ENCODE peak calls at places on chromosomes 7 and 10, in eight cellular contexts. Q, U, D, S, O, K, V and N are unnamed samples.

GRCh38 chr7:111528331-111528730 is 34.0 kb downstream of the IMMP2L start:
- DNase-seq in K (no peak), U (no peak), V (no peak), O (no peak), S (no peak), D (no peak), Q (no peak), N (no peak)

GRCh38 chr7:36796850-36797618 is 72.7 kb upstream of the AOAH start:
- DNase-seq in S (no peak), K (peak), V (no peak), U (no peak), Q (no peak), O (no peak), D (no peak), N (peak)

GRCh38 chr7:42145539-42145938 is 91.5 kb downstream of the GLI3 start:
- DNase-seq in Q (no peak), D (no peak), V (no peak), U (no peak), O (no peak), S (no peak), K (no peak), N (no peak)

GRCh38 chr7:130366561-130366960 is 13.7 kb upstream of the CPA1 start:
- DNase-seq in U (no peak), D (peak), S (no peak), Q (no peak), V (no peak), O (no peak), K (no peak), N (no peak)

GRCh38 chr7:129684777-129685176 is 73.3 kb downstream of the NRF1 start:
- DNase-seq in V (no peak), O (no peak), K (no peak), U (no peak), S (no peak), D (no peak), Q (no peak), N (no peak)

GRCh38 chr7:143901360-143901709 is 641 bp downstream of the TCAF1 start:
- DNase-seq in U (no peak), S (no peak), K (peak), O (no peak), D (peak), V (no peak), Q (peak), N (peak)

GRCh38 chr10:61791216-61791615 is 110.3 kb upstream of the ARID5B start:
- DNase-seq in D (peak), U (no peak), Q (no peak), K (no peak), S (no peak), V (no peak), O (no peak), N (no peak)

GRCh38 chr7:155763721-155764431 is 48.4 kb downstream of the SHH start:
- DNase-seq in S (no peak), U (peak), O (no peak), K (no peak), Q (no peak), V (no peak), D (peak), N (no peak)

GRCh38 chr7:96720843-96721242 is 11.2 kb upstream of the SEM1 start:
- DNase-seq in O (no peak), U (no peak), S (no peak), K (no peak), Q (no peak), V (peak), D (peak), N (peak)

GRCh38 chr7:74569501-74570075 is 87.9 kb upstream of the GTF2I start:
- DNase-seq in K (no peak), O (no peak), S (no peak), V (no peak), D (no peak), Q (no peak), U (no peak), N (no peak)

GRCh38 chr7:66099551-66100407 is 14.9 kb upstream of the CRCP start:
- DNase-seq in O (peak), U (peak), K (peak), S (peak), Q (peak), V (peak), D (peak), N (peak)

GRCh38 chr10:112314822-112315474 is 31.7 kb downstream of the TECTB start:
- DNase-seq in V (peak), D (peak), K (peak), O (no peak), S (peak), Q (peak), U (peak), N (peak)

GRCh38 chr10:78863601-78864239 is 205.0 kb upstream of the ZMIZ1 start:
- DNase-seq in V (no peak), D (no peak), Q (no peak), K (peak), U (no peak), O (no peak), S (no peak), N (no peak)

GRCh38 chr7:72441791-72442190 is 29.7 kb upstream of the CALN1 start:
- DNase-seq in S (no peak), K (no peak), O (no peak), Q (no peak), V (no peak), D (no peak), U (no peak), N (no peak)

GRCh38 chr7:4830176-4830575 is 31.7 kb downstream of the PAPOLB start:
- DNase-seq in K (peak), U (peak), V (no peak), Q (peak), D (peak), S (no peak), O (no peak), N (peak)

GRCh38 chr10:68899186-68899745 is 1.8 kb upstream of the DDX50 start:
- DNase-seq in V (no peak), U (no peak), Q (no peak), K (no peak), O (no peak), S (no peak), D (no peak), N (no peak)

GRCh38 chr10:68897336-68897741 is 3.8 kb upstream of the DDX50 start:
- DNase-seq in K (peak), U (peak), D (peak), Q (no peak), S (no peak), O (peak), V (peak), N (peak)

GRCh38 chr10:68900427-68901105 is 549 bp upstream of the DDX50 start:
- DNase-seq in S (peak), K (no peak), V (no peak), O (peak), D (no peak), Q (peak), U (peak), N (no peak)

GRCh38 chr10:68902382-68902781 is 1.3 kb downstream of the DDX50 start:
- DNase-seq in Q (no peak), D (no peak), V (no peak), U (no peak), S (no peak), O (no peak), K (no peak), N (no peak)

DNA sequence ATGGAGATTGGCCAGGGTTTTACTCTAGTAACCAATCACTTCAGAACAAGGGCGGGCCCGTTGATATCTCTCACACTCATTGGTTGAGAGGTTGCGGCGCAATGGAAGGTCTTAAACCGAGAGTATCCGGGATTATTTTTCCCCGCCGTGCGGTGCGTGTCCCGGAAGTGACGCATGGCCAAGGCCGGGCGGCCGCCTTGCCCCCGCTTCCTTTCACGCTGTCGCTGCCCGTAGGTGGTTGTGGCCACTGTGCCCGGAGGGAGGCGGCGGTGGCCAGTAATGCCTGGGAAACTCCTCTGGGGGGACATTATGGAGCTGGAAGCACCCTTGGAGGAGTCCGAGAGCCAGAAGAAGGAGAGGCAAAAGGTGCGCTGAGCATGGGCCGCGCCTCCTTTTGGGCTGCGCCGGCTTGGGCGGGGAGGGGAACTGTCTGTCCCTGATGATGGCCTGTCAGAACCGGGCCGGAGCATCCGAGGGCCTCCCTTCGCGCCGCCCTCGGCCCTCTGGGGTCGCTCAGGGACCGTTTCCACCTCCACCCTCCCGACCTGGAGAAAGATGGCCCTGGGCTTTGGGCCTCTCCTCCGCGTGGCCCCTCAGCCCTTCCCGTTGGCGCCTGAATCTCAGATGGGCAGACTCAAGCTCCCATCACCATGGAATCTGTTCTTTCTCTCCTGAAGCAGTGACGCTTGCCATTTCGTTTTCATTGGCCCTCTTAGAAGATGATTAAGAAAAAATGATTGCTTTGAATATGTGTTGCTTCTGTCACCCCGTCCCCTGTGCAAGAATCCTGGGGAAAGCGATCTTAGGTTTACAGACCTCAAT is at the start of gene DDX50:
- DNase-seq in V (peak), K (peak), S (peak), O (peak), U (peak), D (peak), Q (peak), N (peak)
- TF ChIP-seq CTCF in V (no peak), K (no peak), S (no peak), O (no peak), U (no peak), D (no peak), Q (peak), N (no peak)

DNA sequence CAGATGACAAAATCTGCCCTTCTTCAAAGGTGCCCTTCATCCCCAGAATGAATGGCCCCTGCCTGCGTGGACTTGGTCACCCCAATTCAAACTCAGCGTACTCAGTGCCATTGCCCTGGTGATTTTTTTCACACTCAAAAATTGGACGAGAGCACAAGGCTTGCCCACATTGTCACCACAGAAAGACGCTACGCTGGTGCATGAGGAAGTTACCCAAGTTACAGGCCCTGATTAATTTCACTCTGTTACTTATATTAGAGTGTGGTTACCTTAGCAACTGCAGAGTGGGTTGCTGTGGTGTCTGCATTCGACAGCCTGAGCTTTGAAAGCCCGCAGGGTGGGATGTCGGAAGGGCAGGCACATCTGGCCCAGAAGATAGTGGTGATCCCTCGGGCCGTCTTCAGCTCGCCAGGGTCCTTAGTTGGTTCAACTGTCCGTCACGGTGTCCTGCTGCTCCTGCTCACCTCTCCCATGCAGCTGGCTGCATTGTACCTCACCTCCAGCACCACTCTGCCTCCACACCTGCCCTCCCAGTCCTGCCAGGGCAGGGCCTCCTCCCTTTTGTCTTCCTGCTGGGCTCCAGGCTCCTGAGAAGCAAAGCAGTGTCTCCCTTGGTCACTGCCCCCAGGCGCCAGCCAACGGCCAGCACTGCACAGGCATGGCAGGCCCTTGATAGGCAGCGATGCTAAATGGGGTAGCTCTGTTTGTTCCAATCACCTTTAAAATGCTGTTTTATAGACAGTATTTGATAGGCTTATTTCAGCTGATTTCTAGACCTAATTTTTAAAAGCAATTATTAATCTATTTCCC is 167.3 kb downstream of the EBF3 start:
- DNase-seq in D (no peak), K (no peak), V (no peak), O (no peak), U (no peak), S (no peak), Q (no peak), N (no peak)
- TF ChIP-seq CTCF in D (no peak), K (no peak), V (no peak), O (no peak), U (no peak), S (no peak), Q (no peak), N (no peak)

DNA sequence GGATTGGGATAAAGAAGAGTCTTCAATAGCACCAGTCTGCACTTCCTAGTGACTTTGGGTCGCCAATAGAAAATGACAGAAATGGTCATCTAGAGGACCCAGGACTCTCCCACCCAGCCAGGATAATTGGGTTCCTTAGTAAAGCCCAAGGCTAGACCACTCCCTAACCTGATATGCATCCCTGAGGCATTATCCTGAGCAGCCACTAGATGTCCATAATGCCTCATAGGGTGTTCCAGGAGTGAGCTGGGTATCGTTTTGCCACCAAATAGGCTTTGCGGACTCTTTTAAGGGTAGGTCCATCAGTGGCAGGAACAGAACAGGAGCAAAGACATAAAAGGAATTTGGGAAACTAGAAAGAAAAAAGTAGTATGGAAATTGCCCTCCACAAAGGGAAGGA is 4.5 kb upstream of the LRRC4 start:
- DNase-seq in Q (no peak), V (no peak), K (no peak), U (no peak), S (no peak), D (peak), O (no peak), N (peak)
- TF ChIP-seq CTCF in Q (peak), V (peak), K (no peak), U (peak), S (no peak), D (peak), O (peak), N (no peak)

GRCh38 chr10:82084496-82084895 is 209.5 kb downstream of the NRG3 start:
- DNase-seq in K (no peak), U (no peak), S (no peak), O (no peak), Q (no peak), D (no peak), V (no peak), N (no peak)

GRCh38 chr10:82089327-82089726 is 214.3 kb downstream of the NRG3 start:
- DNase-seq in K (no peak), Q (no peak), S (no peak), D (no peak), U (no peak), V (no peak), O (no peak), N (no peak)

GRCh38 chr10:82084904-82085303 is 209.9 kb downstream of the NRG3 start:
- DNase-seq in V (no peak), U (no peak), Q (no peak), O (no peak), K (no peak), D (no peak), S (no peak), N (no peak)
- TF ChIP-seq CTCF in V (no peak), U (no peak), Q (no peak), O (no peak), K (no peak), D (no peak), S (no peak), N (no peak)

DNA sequence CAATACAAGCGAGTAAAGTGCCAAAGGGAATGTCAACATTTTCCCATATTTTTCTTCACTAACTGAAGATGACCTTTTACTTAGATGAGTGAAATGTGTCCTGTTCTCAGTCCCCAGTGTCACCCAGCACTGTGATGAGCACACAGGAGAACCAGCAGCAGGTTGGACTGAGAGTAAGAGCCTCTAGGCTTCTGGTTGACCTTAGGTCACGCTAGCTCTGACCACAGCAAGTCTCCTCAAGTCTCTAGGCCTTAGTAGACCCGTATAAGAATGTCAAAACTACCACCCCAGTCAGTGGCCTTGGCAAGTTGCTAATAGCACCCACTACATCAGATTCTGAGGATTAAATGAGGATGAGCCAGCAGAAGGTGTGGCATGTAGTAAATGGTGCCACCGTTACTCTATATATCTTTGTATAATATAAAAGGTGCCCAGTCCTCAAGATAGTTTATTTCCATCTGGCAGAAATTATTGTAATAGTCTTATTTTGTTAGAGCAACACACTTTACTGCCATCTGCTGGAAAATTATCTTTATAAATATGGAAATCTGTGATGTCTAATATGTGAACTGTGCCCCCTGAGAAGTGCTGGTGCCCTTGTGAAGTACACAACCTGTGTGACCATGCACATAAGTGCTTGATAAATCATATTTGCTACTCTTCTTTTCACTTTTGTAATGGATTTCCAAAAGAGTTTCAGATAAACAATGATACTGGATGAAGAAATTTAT is 75.7 kb downstream of the SPAG6 start:
- DNase-seq in U (no peak), D (peak), Q (no peak), V (no peak), K (no peak), S (no peak), O (no peak), N (peak)
- TF ChIP-seq CTCF in U (peak), D (no peak), Q (peak), V (no peak), K (no peak), S (no peak), O (peak), N (no peak)

GRCh38 chr10:84076540-84077195 is 62.6 kb upstream of the GHITM start:
- DNase-seq in D (peak), Q (no peak), U (peak), S (no peak), O (no peak), K (no peak), V (no peak), N (peak)
- TF ChIP-seq CTCF in D (peak), Q (peak), U (peak), S (no peak), O (peak), K (no peak), V (no peak), N (peak)

DNA sequence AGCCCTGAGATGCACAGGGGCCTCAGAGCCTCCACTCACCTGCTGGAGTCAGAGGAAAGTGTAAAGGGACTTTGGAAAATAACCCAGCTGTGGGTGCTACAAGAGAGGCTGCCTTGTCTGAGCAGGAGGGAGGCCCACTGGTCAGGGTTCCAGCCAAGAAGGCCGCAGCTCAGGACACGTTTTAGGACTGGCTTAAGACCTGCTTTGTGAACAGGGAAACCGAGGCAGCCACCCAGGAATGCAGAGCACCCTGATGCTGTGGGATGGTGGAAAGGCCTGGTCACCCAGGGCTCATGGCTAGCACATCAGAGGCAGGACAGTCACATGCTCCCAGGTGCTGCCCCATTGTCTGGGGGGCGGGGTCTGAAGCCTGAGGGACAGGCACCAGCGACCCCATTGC is 38.9 kb upstream of the CHST15 start:
- DNase-seq in U (no peak), S (no peak), V (no peak), O (no peak), Q (no peak), K (no peak), D (no peak), N (no peak)
- TF ChIP-seq CTCF in U (no peak), S (no peak), V (no peak), O (no peak), Q (no peak), K (no peak), D (no peak), N (no peak)

DNA sequence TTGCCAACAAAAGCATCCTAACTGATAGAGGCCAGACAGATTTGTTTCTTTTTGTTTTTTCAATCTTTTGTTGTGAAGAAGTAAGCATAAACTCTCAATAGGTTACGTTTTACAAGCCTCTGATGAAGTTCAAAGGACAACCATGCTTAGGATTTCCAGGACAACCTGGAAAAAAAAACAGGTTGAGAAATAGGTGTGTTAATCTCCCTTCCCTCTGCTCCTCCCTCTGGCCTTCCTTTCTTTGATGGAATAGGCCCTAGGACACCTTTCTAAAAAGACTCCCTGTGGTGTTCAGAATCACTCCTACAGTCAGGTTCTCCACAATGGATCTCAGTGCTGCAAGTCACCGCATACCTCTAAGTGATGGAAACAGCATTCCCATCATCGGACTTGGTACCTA is at the start of gene AKR1D1:
- DNase-seq in V (no peak), K (no peak), U (no peak), Q (no peak), O (no peak), D (no peak), S (no peak), N (no peak)
- TF ChIP-seq CTCF in V (no peak), K (no peak), U (no peak), Q (no peak), O (no peak), D (no peak), S (no peak), N (no peak)

GRCh38 chr10:110643670-110644597 is at the start of gene RBM20:
- DNase-seq in D (peak), K (no peak), S (no peak), U (no peak), O (no peak), Q (peak), V (peak), N (no peak)
- TF ChIP-seq CTCF in D (no peak), K (no peak), S (no peak), U (no peak), O (no peak), Q (no peak), V (no peak), N (no peak)